ENCODE peak calls at places on chromosome 10, in five cellular contexts. One of them, this sample, is unnamed.

GRCh38 chr10:35555962-35556930 is 48.9 kb upstream of the GJD4 start:
- DNase-seq in cardiac fibroblast: no peak
- DNase-seq in NCI-H1930: no peak
- DNase-seq in PC-3: peak; percentile 72
- DNase-seq in HT1080: peak; percentile 49
- DNase-seq in this sample: peak; percentile 15

GRCh38 chr10:90857635-90858488 is at the start of gene HTR7:
- DNase-seq in cardiac fibroblast: peak; percentile 59
- DNase-seq in NCI-H1930: no peak
- DNase-seq in PC-3: peak; percentile 48
- DNase-seq in HT1080: peak; percentile 55
- DNase-seq in this sample: no peak

GRCh38 chr10:63421591-63421990 is 44.2 kb downstream of the JMJD1C start:
- DNase-seq in cardiac fibroblast: no peak
- DNase-seq in NCI-H1930: no peak
- DNase-seq in PC-3: no peak
- DNase-seq in HT1080: no peak
- DNase-seq in this sample: no peak

GRCh38 chr10:127973810-127974311 is 67.0 kb downstream of the PTPRE start:
- DNase-seq in cardiac fibroblast: no peak
- DNase-seq in NCI-H1930: no peak
- DNase-seq in PC-3: no peak
- DNase-seq in HT1080: no peak
- DNase-seq in this sample: no peak

GRCh38 chr10:27564381-27564780 is 60.3 kb downstream of the RAB18 start:
- DNase-seq in cardiac fibroblast: no peak
- DNase-seq in NCI-H1930: no peak
- DNase-seq in PC-3: no peak
- DNase-seq in HT1080: no peak
- DNase-seq in this sample: no peak

GRCh38 chr10:451021-451471 is 238.4 kb downstream of the DIP2C start:
- DNase-seq in cardiac fibroblast: no peak
- DNase-seq in NCI-H1930: no peak
- DNase-seq in PC-3: no peak
- DNase-seq in HT1080: no peak
- DNase-seq in this sample: no peak

GRCh38 chr10:36030516-36030915 is 388.4 kb upstream of the FZD8 start:
- DNase-seq in cardiac fibroblast: peak; percentile 21
- DNase-seq in NCI-H1930: no peak
- DNase-seq in PC-3: no peak
- DNase-seq in HT1080: no peak
- DNase-seq in this sample: no peak

GRCh38 chr10:86244995-86245394 is 121.6 kb downstream of the GRID1 start:
- DNase-seq in cardiac fibroblast: no peak
- DNase-seq in NCI-H1930: no peak
- DNase-seq in PC-3: no peak
- DNase-seq in HT1080: no peak
- DNase-seq in this sample: no peak

GRCh38 chr10:69080231-69080630 is 7.7 kb upstream of the SRGN start:
- DNase-seq in cardiac fibroblast: no peak
- DNase-seq in NCI-H1930: no peak
- DNase-seq in PC-3: no peak
- DNase-seq in HT1080: no peak
- DNase-seq in this sample: no peak

GRCh38 chr10:122263971-122264370 is 7.1 kb upstream of the BTBD16 start:
- DNase-seq in cardiac fibroblast: peak; percentile 88
- DNase-seq in NCI-H1930: no peak
- DNase-seq in PC-3: peak; percentile 65
- DNase-seq in HT1080: peak; percentile 59
- DNase-seq in this sample: peak; percentile 53

GRCh38 chr10:70970830-70971229 is 82.5 kb upstream of the PCBD1 start:
- DNase-seq in cardiac fibroblast: peak; percentile 28
- DNase-seq in NCI-H1930: no peak
- DNase-seq in PC-3: no peak
- DNase-seq in HT1080: no peak
- DNase-seq in this sample: peak; percentile 59

GRCh38 chr10:4283841-4284610 is 499.0 kb upstream of the KLF6 start:
- DNase-seq in cardiac fibroblast: peak; percentile 71
- DNase-seq in NCI-H1930: no peak
- DNase-seq in PC-3: no peak
- DNase-seq in HT1080: no peak
- DNase-seq in this sample: no peak

GRCh38 chr10:116697816-116698215 is 44.5 kb downstream of the HSPA12A start:
- DNase-seq in cardiac fibroblast: no peak
- DNase-seq in NCI-H1930: no peak
- DNase-seq in PC-3: no peak
- DNase-seq in HT1080: no peak
- DNase-seq in this sample: no peak

GRCh38 chr10:311901-312665 is 176.8 kb downstream of the ZMYND11 start:
- DNase-seq in cardiac fibroblast: no peak
- DNase-seq in NCI-H1930: no peak
- DNase-seq in PC-3: no peak
- DNase-seq in HT1080: no peak
- DNase-seq in this sample: no peak

GRCh38 chr10:124523886-124524285 is 62.3 kb downstream of the LHPP start:
- DNase-seq in cardiac fibroblast: no peak
- DNase-seq in NCI-H1930: no peak
- DNase-seq in PC-3: no peak
- DNase-seq in HT1080: no peak
- DNase-seq in this sample: no peak

GRCh38 chr10:86958109-86958830 is at the start of gene SNCG:
- DNase-seq in cardiac fibroblast: peak; percentile 55
- DNase-seq in NCI-H1930: no peak
- DNase-seq in PC-3: no peak
- DNase-seq in HT1080: no peak
- DNase-seq in this sample: no peak

GRCh38 chr10:62805139-62806092 is 896 bp downstream of the ADO start:
- DNase-seq in cardiac fibroblast: peak; percentile 52
- DNase-seq in NCI-H1930: no peak
- DNase-seq in PC-3: peak; percentile 84
- DNase-seq in HT1080: peak; percentile 28
- DNase-seq in this sample: peak; percentile 26

GRCh38 chr10:113718974-113719822 is 32.3 kb upstream of the PLEKHS1 start:
- DNase-seq in cardiac fibroblast: no peak
- DNase-seq in NCI-H1930: no peak
- DNase-seq in PC-3: no peak
- DNase-seq in HT1080: no peak
- DNase-seq in this sample: no peak

GRCh38 chr10:17644485-17644964 is 574 bp downstream of the STAM start:
- DNase-seq in cardiac fibroblast: peak; percentile 46
- DNase-seq in NCI-H1930: no peak
- DNase-seq in PC-3: no peak
- DNase-seq in HT1080: no peak
- DNase-seq in this sample: peak; percentile 24

GRCh38 chr10:118439824-118440223 is 97.7 kb upstream of the FAM204A start:
- DNase-seq in cardiac fibroblast: no peak
- DNase-seq in NCI-H1930: no peak
- DNase-seq in PC-3: no peak
- DNase-seq in HT1080: no peak
- DNase-seq in this sample: no peak

GRCh38 chr10:13865758-13866491 is 279.2 kb downstream of the PRPF18 start:
- DNase-seq in cardiac fibroblast: peak; percentile 65
- DNase-seq in NCI-H1930: no peak
- DNase-seq in PC-3: peak; percentile 86
- DNase-seq in HT1080: peak; percentile 99
- DNase-seq in this sample: peak; percentile 88

GRCh38 chr10:119312241-119312640 is 104.9 kb downstream of the GRK5 start:
- DNase-seq in cardiac fibroblast: no peak
- DNase-seq in NCI-H1930: no peak
- DNase-seq in PC-3: no peak
- DNase-seq in HT1080: no peak
- DNase-seq in this sample: no peak

GRCh38 chr10:127720903-127721302 is 16.1 kb upstream of the FOXI2 start:
- DNase-seq in cardiac fibroblast: no peak
- DNase-seq in NCI-H1930: no peak
- DNase-seq in PC-3: no peak
- DNase-seq in HT1080: no peak
- DNase-seq in this sample: no peak